ENCODE peak calls at places on chromosomes 4 and X, in six cellular contexts. O, B, Y, P, A and E are unnamed samples.

GRCh38 chr4:93894995-93895394 is 66.4 kb downstream of the ATOH1 start:
- DNase-seq in O (no peak), B (no peak), Y (no peak), P (no peak), A (no peak), E (no peak)

GRCh38 chr4:116796022-116796421 is 289.4 kb downstream of the TRAM1L1 start:
- DNase-seq in O (no peak), B (no peak), Y (no peak), P (no peak), A (no peak), E (no peak)

GRCh38 chrX:46648660-46649059 is 75.1 kb downstream of the CHST7 start:
- DNase-seq in O (no peak), B (no peak), Y (no peak), P (no peak), A (no peak), E (no peak)

GRCh38 chrX:50871922-50872453 is 38.5 kb upstream of the BMP15 start:
- DNase-seq in O (peak), B (no peak), Y (no peak), P (no peak), A (no peak), E (no peak)

GRCh38 chr4:115972967-115973366 is 859.5 kb upstream of the NDST4 start:
- DNase-seq in O (no peak), B (no peak), Y (no peak), P (no peak), A (no peak), E (no peak)

GRCh38 chr4:25861951-25862410 is 807 bp downstream of the SEL1L3 start:
- DNase-seq in O (peak), B (peak), Y (peak), P (peak), A (no peak), E (no peak)

GRCh38 chr4:80049402-80049801 is 23.6 kb downstream of the ANTXR2 start:
- DNase-seq in O (no peak), B (peak), Y (no peak), P (no peak), A (no peak), E (no peak)

GRCh38 chr4:26124753-26125236 is 196.0 kb upstream of the RBPJ start:
- DNase-seq in O (no peak), B (peak), Y (no peak), P (no peak), A (no peak), E (peak)

GRCh38 chrX:39484159-39484558 is 613.6 kb downstream of the BCOR start:
- DNase-seq in O (no peak), B (no peak), Y (no peak), P (no peak), A (no peak), E (no peak)

GRCh38 chrX:104309169-104309568 is 54.4 kb upstream of the ESX1 start:
- DNase-seq in O (no peak), B (no peak), Y (no peak), P (no peak), A (no peak), E (no peak)

GRCh38 chrX:40996886-40997530 is 88.2 kb upstream of the USP9X start:
- DNase-seq in O (peak), B (peak), Y (no peak), P (no peak), A (peak), E (peak)

GRCh38 chrX:39017062-39017461 is 215.8 kb downstream of the MID1IP1 start:
- DNase-seq in O (no peak), B (no peak), Y (no peak), P (no peak), A (no peak), E (no peak)

GRCh38 chrX:84729809-84730208 is 227.6 kb upstream of the HDX start:
- DNase-seq in O (peak), B (peak), Y (peak), P (peak), A (peak), E (peak)

GRCh38 chr4:83237591-83237990 is 47.0 kb downstream of the COQ2 start:
- DNase-seq in O (no peak), B (peak), Y (no peak), P (no peak), A (no peak), E (no peak)

GRCh38 chrX:44244008-44244407 is 99.5 kb downstream of the EFHC2 start:
- DNase-seq in O (peak), B (peak), Y (peak), P (no peak), A (peak), E (no peak)

GRCh38 chr4:182294436-182294835 is 51.2 kb downstream of the TENM3 start:
- DNase-seq in O (peak), B (no peak), Y (no peak), P (no peak), A (no peak), E (no peak)

GRCh38 chr4:91319869-91320268 is 983.9 kb upstream of the GRID2 start:
- DNase-seq in O (no peak), B (no peak), Y (no peak), P (no peak), A (no peak), E (no peak)

GRCh38 chrX:115630204-115630603 is 69.2 kb downstream of the PLS3 start:
- DNase-seq in O (no peak), B (no peak), Y (no peak), P (no peak), A (no peak), E (no peak)

GRCh38 chr4:87985097-87985886 is 9.8 kb downstream of the SPP1 start:
- DNase-seq in O (peak), B (peak), Y (peak), P (peak), A (peak), E (peak)

GRCh38 chrX:13540602-13541001 is 28.8 kb upstream of the EGFL6 start:
- DNase-seq in O (no peak), B (no peak), Y (no peak), P (no peak), A (no peak), E (no peak)

GRCh38 chrX:13535371-13535770 is 34.0 kb upstream of the EGFL6 start:
- DNase-seq in O (no peak), B (peak), Y (no peak), P (no peak), A (no peak), E (no peak)

GRCh38 chrX:13533726-13534125 is 35.7 kb upstream of the EGFL6 start:
- DNase-seq in O (peak), B (peak), Y (no peak), P (no peak), A (peak), E (peak)

GRCh38 chrX:13538414-13538813 is 31.0 kb upstream of the EGFL6 start:
- DNase-seq in O (no peak), B (no peak), Y (no peak), P (no peak), A (no peak), E (no peak)
- TF ChIP-seq CTCF in O (no peak), B (no peak), Y (no peak), P (no peak), A (no peak), E (no peak)

GRCh38 chrX:145821291-145821897 is 3.8 kb downstream of the SLITRK2 start:
- DNase-seq in O (no peak), B (no peak), Y (no peak), P (no peak), A (no peak), E (no peak)

GRCh38 chrX:145823132-145823531 is 5.5 kb downstream of the SLITRK2 start:
- DNase-seq in O (no peak), B (no peak), Y (no peak), P (no peak), A (no peak), E (no peak)

GRCh38 chrX:145826466-145826865 is 8.8 kb downstream of the SLITRK2 start:
- DNase-seq in O (no peak), B (no peak), Y (no peak), P (no peak), A (no peak), E (no peak)

GRCh38 chrX:145821898-145822567 is 4.4 kb downstream of the SLITRK2 start:
- DNase-seq in O (no peak), B (no peak), Y (no peak), P (no peak), A (no peak), E (no peak)

GRCh38 chrX:145825896-145826295 is 8.3 kb downstream of the SLITRK2 start:
- DNase-seq in O (no peak), B (peak), Y (peak), P (no peak), A (no peak), E (no peak)
- TF ChIP-seq CTCF in O (no peak), B (no peak), Y (peak), P (no peak), A (peak), E (peak)

GRCh38 chrX:130902783-130903613 is at the start of gene ENOX2:
- DNase-seq in O (peak), B (peak), Y (peak), P (peak), A (peak), E (peak)
- TF ChIP-seq CTCF in O (no peak), B (no peak), Y (no peak), P (no peak), A (no peak), E (no peak)

GRCh38 chrX:153688900-153689590 is 1.3 kb downstream of the SLC6A8 start:
- DNase-seq in O (peak), B (no peak), Y (no peak), P (no peak), A (no peak), E (peak)

GRCh38 chrX:153688534-153688899 is 791 bp downstream of the SLC6A8 start:
- DNase-seq in O (no peak), B (no peak), Y (no peak), P (no peak), A (no peak), E (no peak)

GRCh38 chrX:153688071-153688470 is 345 bp downstream of the SLC6A8 start:
- DNase-seq in O (no peak), B (no peak), Y (no peak), P (no peak), A (no peak), E (no peak)

GRCh38 chrX:153690466-153690865 is 2.7 kb downstream of the SLC6A8 start:
- DNase-seq in O (no peak), B (no peak), Y (no peak), P (no peak), A (no peak), E (no peak)

GRCh38 chrX:153689654-153690465 is 2.1 kb downstream of the SLC6A8 start:
- DNase-seq in O (no peak), B (no peak), Y (no peak), P (no peak), A (peak), E (no peak)
- TF ChIP-seq CTCF in O (no peak), B (no peak), Y (no peak), P (no peak), A (peak), E (peak)

GRCh38 chr4:163042306-163042705 is 124.4 kb downstream of the NAF1 start:
- DNase-seq in O (no peak), B (no peak), Y (no peak), P (no peak), A (no peak), E (no peak)
- TF ChIP-seq CTCF in O (no peak), B (no peak), Y (no peak), P (no peak), A (no peak), E (no peak)

GRCh38 chrX:120378570-120378969 is 16.7 kb downstream of the ATP1B4 start:
- DNase-seq in O (no peak), B (no peak), Y (no peak), P (no peak), A (no peak), E (no peak)

GRCh38 chrX:120377179-120377578 is 15.3 kb downstream of the ATP1B4 start:
- DNase-seq in O (no peak), B (no peak), Y (no peak), P (no peak), A (no peak), E (no peak)

GRCh38 chrX:120380699-120381098 is 18.8 kb downstream of the ATP1B4 start:
- DNase-seq in O (peak), B (peak), Y (peak), P (no peak), A (peak), E (no peak)
- TF ChIP-seq CTCF in O (peak), B (peak), Y (peak), P (no peak), A (peak), E (peak)

DNA sequence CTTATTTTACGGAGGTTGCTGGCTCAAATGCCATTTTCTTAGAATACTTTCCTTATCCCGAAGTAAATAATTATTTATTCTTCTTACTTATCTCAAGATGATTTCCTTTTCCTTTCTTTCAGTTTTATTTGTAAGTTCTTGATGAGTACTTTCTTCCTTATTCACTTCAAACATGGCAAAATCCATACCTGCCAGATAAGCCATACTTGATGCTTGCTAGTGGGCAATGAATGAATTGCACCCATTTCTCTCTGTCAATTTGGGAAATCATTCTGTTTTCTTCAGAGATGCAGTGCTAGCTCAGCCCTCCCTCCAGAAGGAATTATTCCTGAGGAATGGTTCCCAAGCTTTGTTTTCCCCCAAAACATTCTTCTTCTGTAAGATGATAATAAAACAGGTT is 598.3 kb downstream of the SPRY1 start:
- DNase-seq in O (no peak), B (no peak), Y (no peak), P (no peak), A (no peak), E (no peak)
- TF ChIP-seq CTCF in O (peak), B (no peak), Y (peak), P (no peak), A (peak), E (peak)

DNA sequence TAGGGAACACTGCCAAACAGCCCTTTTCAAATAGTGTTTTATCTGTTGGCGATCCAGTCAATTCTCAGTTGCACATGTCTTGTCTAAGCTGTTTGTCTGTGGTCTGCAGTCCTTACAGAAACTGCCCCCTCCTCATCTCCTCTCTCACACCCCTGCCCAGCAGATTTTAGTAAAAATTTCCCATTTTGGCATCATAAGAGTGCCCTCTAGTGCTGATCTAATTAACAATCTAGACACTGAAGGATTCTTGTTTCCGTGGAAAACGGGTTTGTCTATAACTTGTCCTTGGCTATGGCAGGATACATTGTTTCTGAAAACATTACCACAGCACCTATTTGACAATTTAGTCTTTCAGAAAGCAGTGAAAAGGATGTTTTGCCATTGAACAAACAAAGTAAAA is 227.2 kb upstream of the MBNL3 start:
- DNase-seq in O (no peak), B (no peak), Y (no peak), P (no peak), A (no peak), E (no peak)
- TF ChIP-seq CTCF in O (peak), B (peak), Y (peak), P (no peak), A (peak), E (peak)

GRCh38 chr4:4437798-4438470 is 51.0 kb downstream of the NSG1 start:
- DNase-seq in O (no peak), B (no peak), Y (no peak), P (no peak), A (no peak), E (no peak)

GRCh38 chr4:4433941-4434340 is 47.0 kb downstream of the NSG1 start:
- DNase-seq in O (no peak), B (no peak), Y (no peak), P (no peak), A (no peak), E (no peak)

GRCh38 chr4:4439782-4440181 is 52.9 kb downstream of the NSG1 start:
- DNase-seq in O (no peak), B (no peak), Y (no peak), P (no peak), A (no peak), E (no peak)

GRCh38 chr4:4438891-4439290 is 52.0 kb downstream of the NSG1 start:
- DNase-seq in O (no peak), B (no peak), Y (no peak), P (no peak), A (no peak), E (no peak)

DNA sequence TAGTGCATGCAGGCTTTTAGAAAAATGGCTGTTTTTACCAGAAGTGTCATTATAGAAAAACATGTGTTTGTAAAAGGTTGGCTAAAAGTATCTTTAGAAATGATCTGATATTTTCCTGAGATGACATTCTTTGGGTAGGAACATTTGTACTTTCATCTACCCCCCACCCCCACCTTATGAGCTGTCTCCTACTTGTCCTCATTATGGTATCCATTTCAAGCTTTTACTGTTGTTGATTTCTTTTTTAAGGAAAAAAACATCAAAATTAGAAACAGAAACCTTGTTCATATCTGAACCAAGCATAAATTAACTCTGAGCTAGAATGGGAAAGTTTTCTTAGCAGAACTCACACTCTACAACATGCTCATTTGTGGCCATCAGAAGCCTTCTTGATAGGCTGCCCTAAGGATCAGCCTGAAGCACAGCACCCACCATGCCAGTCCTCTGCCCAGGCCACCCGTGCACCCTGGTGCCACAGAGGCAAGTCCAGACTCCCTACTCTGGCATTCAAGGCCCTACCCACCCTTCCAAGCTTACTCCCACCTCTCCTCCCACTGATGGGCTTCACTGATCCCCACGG is 49.4 kb downstream of the NSG1 start:
- DNase-seq in O (no peak), B (no peak), Y (no peak), P (no peak), A (no peak), E (no peak)
- TF ChIP-seq CTCF in O (no peak), B (no peak), Y (no peak), P (no peak), A (no peak), E (no peak)

GRCh38 chrX:47941423-47941822 is 62.4 kb downstream of the ZNF182 start:
- DNase-seq in O (no peak), B (no peak), Y (peak), P (no peak), A (peak), E (no peak)

GRCh38 chrX:47940448-47940847 is 63.3 kb downstream of the ZNF182 start:
- DNase-seq in O (no peak), B (no peak), Y (no peak), P (no peak), A (no peak), E (no peak)

GRCh38 chrX:47936224-47936939 is 67.4 kb downstream of the ZNF182 start:
- DNase-seq in O (peak), B (no peak), Y (peak), P (no peak), A (no peak), E (no peak)

DNA sequence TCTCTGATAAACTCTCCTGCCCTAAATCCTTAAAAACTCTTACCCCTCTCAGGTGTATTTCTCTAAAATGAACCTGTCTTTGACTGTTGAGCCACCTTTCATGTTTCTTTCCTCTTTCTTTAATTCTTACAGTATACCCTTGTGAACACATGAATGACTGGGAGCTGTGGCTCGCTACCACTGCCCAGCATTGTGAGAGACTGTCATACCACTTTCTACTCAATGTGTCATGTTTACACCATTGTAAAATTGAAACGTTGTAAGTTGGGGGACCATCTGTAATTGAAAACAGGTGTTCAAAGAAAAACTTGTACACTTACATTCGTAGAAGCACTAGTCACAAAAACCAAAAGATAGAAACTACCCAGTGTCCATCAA is 66.9 kb downstream of the ZNF182 start:
- DNase-seq in O (no peak), B (no peak), Y (peak), P (no peak), A (no peak), E (no peak)
- TF ChIP-seq CTCF in O (no peak), B (no peak), Y (no peak), P (no peak), A (no peak), E (no peak)